ENCODE peak calls at places on chromosomes 3 and 15, in six cellular contexts. N, I, R, O, F and S are unnamed samples.

GRCh38 chr3:119627461-119627860 is 29.8 kb downstream of the PLA1A start:
- ATAC-seq in R (no peak), F (peak), O (peak), I (no peak), N (no peak), S (no peak)

GRCh38 chr3:126488205-126488604 is 12.5 kb upstream of the ZXDC start:
- ATAC-seq in F (no peak), I (peak), N (peak), O (no peak), R (peak), S (no peak)

GRCh38 chr3:193865339-193865738 is 270.6 kb upstream of the HES1 start:
- ATAC-seq in R (no peak), F (no peak), I (no peak), O (peak), N (no peak), S (no peak)

GRCh38 chr3:13708871-13709595 is 160.1 kb downstream of the FBLN2 start:
- ATAC-seq in I (no peak), N (no peak), R (no peak), F (no peak), O (no peak), S (no peak)

GRCh38 chr15:58420579-58421043 is 11.2 kb upstream of the LIPC start:
- ATAC-seq in F (no peak), R (no peak), I (peak), N (peak), O (peak), S (no peak)

GRCh38 chr3:181998828-181999227 is 287.1 kb downstream of the SOX2 start:
- ATAC-seq in I (no peak), R (no peak), O (no peak), N (no peak), F (no peak), S (no peak)

GRCh38 chr3:10012106-10012505 is 14.1 kb upstream of the FANCD2 start:
- ATAC-seq in R (no peak), F (no peak), N (no peak), O (no peak), I (no peak), S (no peak)

GRCh38 chr3:81105761-81106160 is 655.7 kb downstream of the GBE1 start:
- ATAC-seq in I (no peak), R (no peak), F (no peak), O (no peak), N (no peak), S (no peak)

GRCh38 chr15:51172190-51172589 is 77.5 kb upstream of the TNFAIP8L3 start:
- ATAC-seq in F (no peak), O (no peak), I (no peak), R (no peak), N (no peak), S (no peak)

GRCh38 chr3:50551293-50552057 is 16.1 kb downstream of the C3orf18 start:
- ATAC-seq in I (no peak), O (peak), F (no peak), R (no peak), N (no peak), S (no peak)

GRCh38 chr3:87546216-87546615 is 269.8 kb upstream of the POU1F1 start:
- ATAC-seq in N (no peak), I (no peak), F (no peak), O (no peak), R (no peak), S (no peak)

GRCh38 chr3:101270158-101270557 is 50.2 kb downstream of the IMPG2 start:
- ATAC-seq in R (no peak), F (no peak), I (no peak), N (no peak), O (no peak), S (no peak)

GRCh38 chr15:95501865-95502264 is 828.6 kb upstream of the NR2F2 start:
- ATAC-seq in R (no peak), F (no peak), O (no peak), N (no peak), I (no peak), S (no peak)

GRCh38 chr15:69311319-69311721 is 12.6 kb downstream of the PAQR5 start:
- ATAC-seq in R (no peak), O (no peak), F (no peak), N (no peak), I (peak), S (no peak)

GRCh38 chr3:81643721-81644120 is 117.7 kb downstream of the GBE1 start:
- ATAC-seq in F (no peak), R (peak), N (peak), O (peak), I (peak), S (no peak)

GRCh38 chr3:188888321-188889056 is 283.3 kb upstream of the TPRG1 start:
- ATAC-seq in I (no peak), O (no peak), R (no peak), F (no peak), N (no peak), S (no peak)

GRCh38 chr3:28247286-28247685 is 5.9 kb downstream of the CMC1 start:
- ATAC-seq in F (no peak), R (no peak), I (no peak), O (no peak), N (no peak), S (no peak)

GRCh38 chr15:100760357-100760903 is 119.2 kb upstream of the ALDH1A3 start:
- ATAC-seq in F (no peak), I (peak), O (no peak), R (no peak), N (no peak), S (no peak)

GRCh38 chr15:91864669-91865068 is 11.2 kb downstream of the SLCO3A1 start:
- ATAC-seq in N (no peak), I (no peak), F (no peak), O (peak), R (no peak), S (no peak)

GRCh38 chr3:66004244-66004643 is 34.5 kb downstream of the MAGI1 start:
- ATAC-seq in I (no peak), F (no peak), R (no peak), N (no peak), O (no peak), S (no peak)

GRCh38 chr3:6491768-6492167 is 369.1 kb upstream of the GRM7 start:
- ATAC-seq in R (peak), N (no peak), I (no peak), F (no peak), O (no peak), S (no peak)

GRCh38 chr3:49454457-49454856 is 15.6 kb upstream of the DAG1 start:
- ATAC-seq in O (peak), N (peak), I (peak), F (no peak), R (peak), S (no peak)

GRCh38 chr3:53845103-53845880 is 927 bp downstream of the CHDH start:
- ATAC-seq in I (peak), O (peak), R (peak), N (no peak), F (peak), S (peak)

GRCh38 chr15:59380902-59381610 is 8.4 kb upstream of the MYO1E start:
- ATAC-seq in N (no peak), O (no peak), I (peak), R (no peak), F (no peak), S (no peak)

GRCh38 chr15:71294636-71295241 is 179.5 kb downstream of the THSD4 start:
- ATAC-seq in R (no peak), F (no peak), I (peak), O (no peak), N (no peak), S (peak)

GRCh38 chr15:74831813-74832495 is 5.5 kb downstream of the CPLX3 start:
- ATAC-seq in N (peak), I (no peak), R (no peak), O (peak), F (no peak), S (no peak)

GRCh38 chr15:70266412-70267089 is 168.8 kb upstream of the TLE3 start:
- ATAC-seq in R (no peak), N (no peak), O (peak), I (no peak), F (peak), S (peak)

GRCh38 chr3:126180477-126181397 is at the start of gene ALDH1L1:
- ATAC-seq in F (peak), R (no peak), O (no peak), N (peak), I (peak), S (peak)

GRCh38 chr3:177744873-177745646 is 547.8 kb upstream of the TBL1XR1 start:
- ATAC-seq in R (peak), F (peak), N (no peak), I (no peak), O (no peak), S (no peak)

GRCh38 chr15:98586066-98586465 is 62.3 kb upstream of the IGF1R start:
- ATAC-seq in R (no peak), O (no peak), F (no peak), N (no peak), I (no peak), S (no peak)

GRCh38 chr3:177041021-177041729 is 156.1 kb downstream of the TBL1XR1 start:
- ATAC-seq in N (peak), R (peak), O (peak), F (peak), I (peak), S (peak)

GRCh38 chr15:93803406-93803805 is 428.0 kb upstream of the MCTP2 start:
- ATAC-seq in F (peak), I (no peak), R (no peak), O (no peak), N (no peak), S (no peak)

GRCh38 chr3:171353423-171353822 is 106.8 kb downstream of the TNIK start:
- ATAC-seq in O (no peak), R (no peak), N (no peak), I (no peak), F (no peak), S (no peak)

GRCh38 chr15:81256916-81257315 is 60.2 kb downstream of the IL16 start:
- ATAC-seq in R (peak), I (peak), N (no peak), F (peak), O (no peak), S (no peak)
- TF ChIP-seq CTCF in R (peak), I (peak), N (no peak), F (peak), O (peak), S (peak)

DNA sequence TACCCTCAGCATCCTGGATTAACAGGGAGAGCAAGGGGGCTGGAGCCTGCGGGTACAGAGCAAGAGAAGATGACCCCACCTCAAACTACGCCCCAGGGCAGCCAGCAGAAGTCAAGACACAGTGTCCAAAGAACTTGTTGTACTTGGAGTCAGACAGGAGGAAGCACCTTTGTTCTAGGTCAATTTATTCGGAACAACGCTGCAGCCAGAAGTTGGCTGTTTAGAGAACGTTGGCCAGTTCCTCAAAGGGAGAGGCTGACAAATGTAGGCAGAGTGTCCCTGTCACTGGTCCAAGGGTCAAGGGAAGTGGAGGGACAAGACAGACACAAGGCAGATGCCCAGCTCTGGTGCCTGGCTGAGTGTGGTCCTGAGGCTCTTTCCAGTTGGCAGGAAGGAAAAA is 32.1 kb upstream of the PIAS1 start:
- ATAC-seq in O (no peak), F (peak), N (peak), I (no peak), R (no peak), S (peak)
- TF ChIP-seq EP300 in O (no peak), F (no peak), N (no peak), I (no peak), R (no peak), S (no peak)

GRCh38 chr3:69044608-69045007 is 7.5 kb downstream of the TMF1 start:
- ATAC-seq in O (no peak), F (no peak), I (no peak), N (no peak), R (no peak), S (no peak)
- TF ChIP-seq CTCF in O (no peak), F (no peak), I (no peak), N (no peak), R (no peak), S (no peak)

GRCh38 chr15:62742409-62743171 is 300.0 kb upstream of the TPM1 start:
- ATAC-seq in R (peak), O (peak), I (peak), N (peak), F (peak), S (peak)
- TF ChIP-seq EP300 in R (no peak), O (no peak), I (no peak), N (no peak), F (no peak), S (no peak)

GRCh38 chr15:78951841-78952238 is 7.0 kb upstream of the CTSH start:
- ATAC-seq in N (peak), I (peak), F (peak), O (peak), R (no peak), S (no peak)

GRCh38 chr15:78950343-78950742 is 5.5 kb upstream of the CTSH start:
- ATAC-seq in O (no peak), I (no peak), N (peak), F (no peak), R (no peak), S (no peak)

GRCh38 chr15:78947506-78947905 is 2.7 kb upstream of the CTSH start:
- ATAC-seq in F (no peak), R (no peak), N (no peak), O (no peak), I (no peak), S (no peak)

GRCh38 chr15:78949461-78949860 is 4.6 kb upstream of the CTSH start:
- ATAC-seq in F (no peak), R (no peak), O (no peak), N (no peak), I (no peak), S (no peak)

GRCh38 chr15:78950906-78951840 is 6.3 kb upstream of the CTSH start:
- ATAC-seq in O (peak), R (no peak), I (peak), N (peak), F (peak), S (no peak)
- TF ChIP-seq CTCF in O (no peak), R (no peak), I (no peak), N (peak), F (peak), S (no peak)

DNA sequence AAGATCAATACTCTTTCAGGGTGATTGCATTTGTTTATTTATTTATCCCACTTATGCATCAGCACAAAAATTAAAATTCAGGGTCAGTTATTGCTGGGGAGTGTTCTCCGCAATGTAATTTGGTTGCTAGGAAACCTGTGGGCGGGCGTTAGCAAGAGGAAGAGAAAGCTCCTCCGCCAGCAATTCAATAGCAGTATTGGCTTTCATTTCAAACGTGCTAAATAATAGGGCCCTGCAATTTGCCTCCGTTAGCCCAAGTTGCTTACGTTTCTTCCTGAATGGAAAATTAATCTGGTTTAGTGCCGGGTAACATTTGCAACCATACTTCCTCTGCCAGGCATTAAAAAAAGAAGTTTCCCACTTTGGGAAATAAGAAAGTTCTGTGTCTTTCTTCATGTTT is 35.5 kb upstream of the PLCL2 start:
- ATAC-seq in F (peak), I (no peak), R (no peak), O (peak), N (no peak), S (peak)
- TF ChIP-seq EP300 in F (no peak), I (no peak), R (no peak), O (no peak), N (no peak), S (no peak)